ENCODE peak calls at places on chromosomes 2 and 18, in four cellular contexts. One of them, this sample, is unnamed.

GRCh38 chr2:128437181-128437520 is 118.5 kb upstream of the HS6ST1 start:
- DNase-seq in naive thymus-derived CD4-positive, alpha-beta T cell: no peak
- DNase-seq in fibroblast of mammary gland: no peak
- DNase-seq in lower leg skin: peak
- DNase-seq in this sample: no peak

GRCh38 chr2:26892133-26892532 is 44.2 kb downstream of the DPYSL5 start:
- DNase-seq in naive thymus-derived CD4-positive, alpha-beta T cell: no peak
- DNase-seq in fibroblast of mammary gland: no peak
- DNase-seq in lower leg skin: no peak
- DNase-seq in this sample: no peak

GRCh38 chr2:190856985-190857384 is 23.6 kb upstream of the GLS start:
- DNase-seq in naive thymus-derived CD4-positive, alpha-beta T cell: no peak
- DNase-seq in fibroblast of mammary gland: no peak
- DNase-seq in lower leg skin: no peak
- DNase-seq in this sample: no peak

GRCh38 chr2:238564286-238564920 is 137.7 kb downstream of the ASB1 start:
- DNase-seq in naive thymus-derived CD4-positive, alpha-beta T cell: no peak
- DNase-seq in fibroblast of mammary gland: no peak
- DNase-seq in lower leg skin: no peak
- DNase-seq in this sample: no peak

GRCh38 chr2:111662039-111662740 is 221.8 kb downstream of the ANAPC1 start:
- DNase-seq in naive thymus-derived CD4-positive, alpha-beta T cell: no peak
- DNase-seq in fibroblast of mammary gland: peak
- DNase-seq in lower leg skin: peak
- DNase-seq in this sample: peak

GRCh38 chr2:48278590-48278989 is 251.4 kb upstream of the STON1 start:
- DNase-seq in naive thymus-derived CD4-positive, alpha-beta T cell: no peak
- DNase-seq in fibroblast of mammary gland: peak
- DNase-seq in lower leg skin: no peak
- DNase-seq in this sample: peak

GRCh38 chr2:170585067-170585466 is 130.1 kb upstream of the SP5 start:
- DNase-seq in naive thymus-derived CD4-positive, alpha-beta T cell: no peak
- DNase-seq in fibroblast of mammary gland: no peak
- DNase-seq in lower leg skin: no peak
- DNase-seq in this sample: no peak

GRCh38 chr2:15653806-15654726 is 62.4 kb downstream of the DDX1 start:
- DNase-seq in naive thymus-derived CD4-positive, alpha-beta T cell: no peak
- DNase-seq in fibroblast of mammary gland: no peak
- DNase-seq in lower leg skin: no peak
- DNase-seq in this sample: no peak

GRCh38 chr2:18455256-18455862 is 105.1 kb downstream of the RDH14 start:
- DNase-seq in naive thymus-derived CD4-positive, alpha-beta T cell: no peak
- DNase-seq in fibroblast of mammary gland: peak
- DNase-seq in lower leg skin: peak
- DNase-seq in this sample: peak

GRCh38 chr18:12085786-12086185 is 7.9 kb upstream of the ANKRD62 start:
- DNase-seq in naive thymus-derived CD4-positive, alpha-beta T cell: no peak
- DNase-seq in fibroblast of mammary gland: no peak
- DNase-seq in lower leg skin: no peak
- DNase-seq in this sample: no peak

GRCh38 chr2:201262718-201263117 is 2.4 kb downstream of the CASP8 start:
- DNase-seq in naive thymus-derived CD4-positive, alpha-beta T cell: peak
- DNase-seq in fibroblast of mammary gland: no peak
- DNase-seq in lower leg skin: no peak
- DNase-seq in this sample: no peak

GRCh38 chr2:131105950-131106801 is 1.0 kb downstream of the PLEKHB2 start:
- DNase-seq in naive thymus-derived CD4-positive, alpha-beta T cell: no peak
- DNase-seq in fibroblast of mammary gland: peak
- DNase-seq in lower leg skin: peak
- DNase-seq in this sample: peak

GRCh38 chr18:35923939-35924338 is 48.5 kb upstream of the RMP24 start:
- DNase-seq in naive thymus-derived CD4-positive, alpha-beta T cell: no peak
- DNase-seq in fibroblast of mammary gland: no peak
- DNase-seq in lower leg skin: no peak
- DNase-seq in this sample: no peak

GRCh38 chr18:50429207-50429948 is 54.5 kb downstream of the SKA1 start:
- DNase-seq in naive thymus-derived CD4-positive, alpha-beta T cell: no peak
- DNase-seq in fibroblast of mammary gland: peak
- DNase-seq in lower leg skin: no peak
- DNase-seq in this sample: peak

GRCh38 chr2:146455325-146455724 is 1389.5 kb upstream of the ACVR2A start:
- DNase-seq in naive thymus-derived CD4-positive, alpha-beta T cell: no peak
- DNase-seq in fibroblast of mammary gland: no peak
- DNase-seq in lower leg skin: no peak
- DNase-seq in this sample: no peak

GRCh38 chr2:102264952-102265351 is 46.4 kb upstream of the IL1RL1 start:
- DNase-seq in naive thymus-derived CD4-positive, alpha-beta T cell: no peak
- DNase-seq in fibroblast of mammary gland: no peak
- DNase-seq in lower leg skin: no peak
- DNase-seq in this sample: no peak

GRCh38 chr2:196479350-196479749 is 160.2 kb upstream of the CCDC150 start:
- DNase-seq in naive thymus-derived CD4-positive, alpha-beta T cell: no peak
- DNase-seq in fibroblast of mammary gland: peak
- DNase-seq in lower leg skin: peak
- DNase-seq in this sample: peak

GRCh38 chr2:240399419-240400318 is 35.8 kb upstream of the GPC1 start:
- DNase-seq in naive thymus-derived CD4-positive, alpha-beta T cell: no peak
- DNase-seq in fibroblast of mammary gland: no peak
- DNase-seq in lower leg skin: no peak
- DNase-seq in this sample: no peak

GRCh38 chr2:181972431-181973190 is 13.0 kb upstream of the PPP1R1C start:
- DNase-seq in naive thymus-derived CD4-positive, alpha-beta T cell: no peak
- DNase-seq in fibroblast of mammary gland: peak
- DNase-seq in lower leg skin: no peak
- DNase-seq in this sample: peak
- H3K4me3 ChIP-seq in naive thymus-derived CD4-positive, alpha-beta T cell: no peak
- H3K4me3 ChIP-seq in fibroblast of mammary gland: no peak
- H3K4me3 ChIP-seq in lower leg skin: no peak
- H3K4me3 ChIP-seq in this sample: no peak

GRCh38 chr2:151439127-151439526 is 29.4 kb downstream of the RIF1 start:
- DNase-seq in naive thymus-derived CD4-positive, alpha-beta T cell: no peak
- DNase-seq in fibroblast of mammary gland: no peak
- DNase-seq in lower leg skin: no peak
- DNase-seq in this sample: no peak

GRCh38 chr2:151438506-151438905 is 28.8 kb downstream of the RIF1 start:
- DNase-seq in naive thymus-derived CD4-positive, alpha-beta T cell: no peak
- DNase-seq in fibroblast of mammary gland: no peak
- DNase-seq in lower leg skin: no peak
- DNase-seq in this sample: no peak

DNA sequence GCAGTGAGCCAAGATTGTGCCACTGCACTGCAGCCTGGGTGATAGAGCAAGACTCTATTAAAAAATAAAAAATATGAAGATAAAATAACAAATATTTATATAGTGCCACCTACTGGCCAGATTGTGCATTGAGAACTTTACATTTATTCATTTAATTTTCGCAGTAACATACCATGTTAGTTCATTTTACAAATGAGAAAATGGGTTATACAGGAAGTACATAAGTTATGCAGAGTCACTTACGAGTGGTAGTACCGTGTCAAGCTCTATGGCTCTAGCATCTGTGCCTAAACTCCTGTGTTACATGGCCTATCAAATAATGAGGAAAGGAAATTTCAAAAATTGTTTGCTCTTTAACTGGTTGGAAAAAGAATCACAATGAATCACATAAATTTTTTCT is 27.9 kb downstream of the RIF1 start:
- DNase-seq in naive thymus-derived CD4-positive, alpha-beta T cell: no peak
- DNase-seq in fibroblast of mammary gland: peak
- DNase-seq in lower leg skin: no peak
- DNase-seq in this sample: peak
- H3K4me3 ChIP-seq in naive thymus-derived CD4-positive, alpha-beta T cell: no peak
- H3K4me3 ChIP-seq in fibroblast of mammary gland: no peak
- H3K4me3 ChIP-seq in lower leg skin: no peak
- H3K4me3 ChIP-seq in this sample: no peak

GRCh38 chr2:10064932-10065682 is 15.1 kb downstream of the CYS1 start:
- DNase-seq in naive thymus-derived CD4-positive, alpha-beta T cell: no peak
- DNase-seq in fibroblast of mammary gland: no peak
- DNase-seq in lower leg skin: no peak
- DNase-seq in this sample: no peak
- H3K4me3 ChIP-seq in naive thymus-derived CD4-positive, alpha-beta T cell: no peak
- H3K4me3 ChIP-seq in fibroblast of mammary gland: no peak
- H3K4me3 ChIP-seq in lower leg skin: no peak
- H3K4me3 ChIP-seq in this sample: no peak

GRCh38 chr2:46575467-46575866 is 96.1 kb downstream of the TMEM247 start:
- DNase-seq in naive thymus-derived CD4-positive, alpha-beta T cell: no peak
- DNase-seq in fibroblast of mammary gland: no peak
- DNase-seq in lower leg skin: no peak
- DNase-seq in this sample: no peak

GRCh38 chr2:46578966-46579365 is 99.6 kb downstream of the TMEM247 start:
- DNase-seq in naive thymus-derived CD4-positive, alpha-beta T cell: no peak
- DNase-seq in fibroblast of mammary gland: peak
- DNase-seq in lower leg skin: no peak
- DNase-seq in this sample: no peak

GRCh38 chr2:46569766-46570165 is 90.4 kb downstream of the TMEM247 start:
- DNase-seq in naive thymus-derived CD4-positive, alpha-beta T cell: no peak
- DNase-seq in fibroblast of mammary gland: no peak
- DNase-seq in lower leg skin: no peak
- DNase-seq in this sample: no peak

GRCh38 chr2:46570396-46570795 is 91.0 kb downstream of the TMEM247 start:
- DNase-seq in naive thymus-derived CD4-positive, alpha-beta T cell: no peak
- DNase-seq in fibroblast of mammary gland: no peak
- DNase-seq in lower leg skin: no peak
- DNase-seq in this sample: no peak

DNA sequence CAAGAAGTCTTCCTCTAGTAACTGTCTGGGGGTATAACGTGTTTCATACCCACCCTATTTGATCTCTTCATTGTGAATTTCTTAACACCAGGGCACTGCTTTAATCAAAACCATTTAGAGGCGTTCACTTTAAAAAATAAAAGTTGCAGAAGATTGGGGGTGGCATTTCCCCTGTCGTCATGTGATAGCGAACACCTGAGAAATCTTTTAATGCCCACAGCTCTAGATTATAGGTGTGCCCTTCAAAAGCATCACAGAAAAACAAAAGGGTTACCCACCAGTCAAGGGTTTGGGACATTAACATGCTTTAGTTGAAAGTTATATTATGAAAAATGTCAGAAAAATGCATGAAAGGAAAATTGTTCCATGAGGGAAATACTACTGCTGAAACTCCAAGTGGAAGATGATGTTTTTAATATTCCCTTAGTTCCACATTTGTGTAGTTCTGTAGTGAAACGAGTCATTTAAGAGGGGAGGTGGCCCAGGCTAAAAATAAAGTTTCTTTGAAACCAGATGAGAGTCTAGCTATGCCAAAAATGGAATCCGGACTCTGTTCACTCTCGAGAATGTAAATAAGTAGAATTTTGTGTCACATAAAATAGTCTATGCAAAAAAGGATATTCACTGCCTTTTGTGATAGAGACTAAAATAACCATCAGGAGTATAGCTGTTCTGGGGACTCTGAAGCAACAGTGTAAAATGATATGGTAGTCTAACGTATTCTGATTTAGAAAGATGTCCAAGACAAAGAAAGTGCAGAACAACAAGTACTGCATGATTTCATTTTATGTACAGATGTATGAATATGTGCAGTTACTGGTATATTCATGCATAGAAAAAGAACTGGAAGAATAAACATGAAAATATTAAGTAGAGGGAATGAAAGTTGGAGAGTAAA is 95.3 kb downstream of the TMEM247 start:
- DNase-seq in naive thymus-derived CD4-positive, alpha-beta T cell: no peak
- DNase-seq in fibroblast of mammary gland: no peak
- DNase-seq in lower leg skin: no peak
- DNase-seq in this sample: no peak
- H3K4me3 ChIP-seq in naive thymus-derived CD4-positive, alpha-beta T cell: no peak
- H3K4me3 ChIP-seq in fibroblast of mammary gland: no peak
- H3K4me3 ChIP-seq in lower leg skin: no peak
- H3K4me3 ChIP-seq in this sample: no peak

DNA sequence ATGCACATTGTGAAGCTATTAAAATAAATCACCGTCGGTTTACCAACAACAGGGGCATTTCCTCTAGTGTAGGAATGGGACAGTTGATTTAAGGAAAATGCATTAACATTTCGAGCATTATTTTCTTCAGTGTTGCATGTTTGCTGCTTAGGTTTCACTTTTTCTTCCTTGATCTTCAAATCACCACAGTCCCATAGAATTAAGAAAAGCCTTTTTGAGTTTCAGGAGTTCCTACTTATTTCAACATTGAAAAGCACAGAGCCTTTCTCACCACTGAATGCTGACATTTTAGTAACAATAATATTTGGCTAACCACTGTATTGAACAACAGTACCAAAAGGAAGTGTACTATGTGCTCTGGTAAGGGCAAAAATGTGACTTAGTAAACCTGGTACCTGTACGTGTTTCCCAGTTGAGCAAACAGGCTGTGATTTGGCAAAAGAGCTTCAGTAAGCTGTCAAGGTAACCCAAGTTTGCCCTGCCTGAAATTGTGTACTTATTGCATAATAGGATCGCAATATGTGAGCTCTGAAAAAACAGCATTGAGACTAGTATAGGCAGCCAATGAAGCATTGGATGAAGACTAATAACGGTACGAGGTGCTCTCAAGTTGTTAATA is 2.2 kb downstream of the LRRTM4 start:
- DNase-seq in naive thymus-derived CD4-positive, alpha-beta T cell: no peak
- DNase-seq in fibroblast of mammary gland: no peak
- DNase-seq in lower leg skin: no peak
- DNase-seq in this sample: no peak
- H3K4me3 ChIP-seq in naive thymus-derived CD4-positive, alpha-beta T cell: no peak
- H3K4me3 ChIP-seq in fibroblast of mammary gland: no peak
- H3K4me3 ChIP-seq in lower leg skin: no peak
- H3K4me3 ChIP-seq in this sample: no peak

GRCh38 chr18:62767321-62767720 is 52.0 kb downstream of the PHLPP1 start:
- DNase-seq in naive thymus-derived CD4-positive, alpha-beta T cell: no peak
- DNase-seq in fibroblast of mammary gland: peak
- DNase-seq in lower leg skin: no peak
- DNase-seq in this sample: peak
- H3K4me3 ChIP-seq in naive thymus-derived CD4-positive, alpha-beta T cell: no peak
- H3K4me3 ChIP-seq in fibroblast of mammary gland: no peak
- H3K4me3 ChIP-seq in lower leg skin: no peak
- H3K4me3 ChIP-seq in this sample: no peak

GRCh38 chr2:174591740-174592139 is 5.9 kb downstream of the WIPF1 start:
- DNase-seq in naive thymus-derived CD4-positive, alpha-beta T cell: no peak
- DNase-seq in fibroblast of mammary gland: no peak
- DNase-seq in lower leg skin: no peak
- DNase-seq in this sample: no peak
- H3K4me3 ChIP-seq in naive thymus-derived CD4-positive, alpha-beta T cell: peak
- H3K4me3 ChIP-seq in fibroblast of mammary gland: no peak
- H3K4me3 ChIP-seq in lower leg skin: no peak
- H3K4me3 ChIP-seq in this sample: no peak